ENCODE peak calls at places on chromosomes 11 and 22, in seven cellular contexts. One of them, this sample, is unnamed.

GRCh38 chr11:14502039-14502438 is 2.4 kb upstream of the COPB1 start:
- DNase-seq in testis: no peak
- DNase-seq in PC-3: no peak
- DNase-seq in fibroblast of lung: no peak
- DNase-seq in PC-9: no peak
- DNase-seq in breast epithelium: no peak
- DNase-seq in kidney: no peak
- DNase-seq in this sample: no peak

GRCh38 chr11:73950869-73951710 is at the start of gene DNAJB13:
- DNase-seq in testis: peak; percentile 71
- DNase-seq in kidney: peak; percentile 70
- DNase-seq in fibroblast of lung: peak; percentile 45
- DNase-seq in PC-3: peak; percentile 70
- DNase-seq in PC-9: peak; percentile 45
- DNase-seq in breast epithelium: no peak
- DNase-seq in this sample: peak; percentile 58

GRCh38 chr11:94271885-94272372 is 32.5 kb upstream of the IZUMO1R start:
- DNase-seq in PC-9: no peak
- DNase-seq in breast epithelium: no peak
- DNase-seq in PC-3: no peak
- DNase-seq in fibroblast of lung: no peak
- DNase-seq in kidney: no peak
- DNase-seq in testis: no peak
- DNase-seq in this sample: no peak

GRCh38 chr11:125621995-125622394 is 3.0 kb upstream of the CHEK1 start:
- DNase-seq in fibroblast of lung: peak; percentile 76
- DNase-seq in PC-3: peak; percentile 82
- DNase-seq in PC-9: no peak
- DNase-seq in kidney: no peak
- DNase-seq in testis: no peak
- DNase-seq in breast epithelium: no peak
- DNase-seq in this sample: no peak

GRCh38 chr11:11569936-11570491 is 51.8 kb downstream of the GALNT18 start:
- DNase-seq in breast epithelium: peak; percentile 24
- DNase-seq in testis: peak; percentile 75
- DNase-seq in kidney: peak; percentile 85
- DNase-seq in fibroblast of lung: peak; percentile 15
- DNase-seq in PC-3: peak; percentile 13
- DNase-seq in PC-9: no peak
- DNase-seq in this sample: peak; percentile 36

GRCh38 chr11:8640305-8640932 is 42.0 kb downstream of the TRIM66 start:
- DNase-seq in PC-3: no peak
- DNase-seq in PC-9: no peak
- DNase-seq in kidney: no peak
- DNase-seq in testis: no peak
- DNase-seq in fibroblast of lung: no peak
- DNase-seq in breast epithelium: no peak
- DNase-seq in this sample: no peak

GRCh38 chr22:38868886-38869381 is 3.1 kb downstream of the CBX6 start:
- DNase-seq in fibroblast of lung: peak; percentile 57
- DNase-seq in kidney: peak; percentile 92
- DNase-seq in PC-9: peak; percentile 81
- DNase-seq in testis: peak; percentile 88
- DNase-seq in PC-3: peak; percentile 73
- DNase-seq in breast epithelium: no peak
- DNase-seq in this sample: peak; percentile 85

GRCh38 chr11:35014352-35014751 is 97.9 kb downstream of the PDHX start:
- DNase-seq in kidney: no peak
- DNase-seq in fibroblast of lung: peak; percentile 86
- DNase-seq in PC-9: no peak
- DNase-seq in testis: no peak
- DNase-seq in PC-3: peak; percentile 38
- DNase-seq in breast epithelium: no peak
- DNase-seq in this sample: no peak

GRCh38 chr11:839875-840617 is 2.3 kb downstream of the POLR2L start:
- DNase-seq in kidney: no peak
- DNase-seq in breast epithelium: no peak
- DNase-seq in PC-3: peak; percentile 28
- DNase-seq in testis: no peak
- DNase-seq in PC-9: no peak
- DNase-seq in fibroblast of lung: no peak
- DNase-seq in this sample: peak; percentile 28

GRCh38 chr11:123239371-123240150 is 44.5 kb upstream of the CLMP start:
- DNase-seq in breast epithelium: no peak
- DNase-seq in PC-9: no peak
- DNase-seq in testis: no peak
- DNase-seq in fibroblast of lung: no peak
- DNase-seq in kidney: no peak
- DNase-seq in PC-3: peak; percentile 64
- DNase-seq in this sample: no peak

GRCh38 chr11:120354068-120354467 is 17.9 kb downstream of the ARHGEF12 start:
- DNase-seq in testis: no peak
- DNase-seq in PC-3: peak; percentile 35
- DNase-seq in kidney: no peak
- DNase-seq in PC-9: no peak
- DNase-seq in fibroblast of lung: no peak
- DNase-seq in breast epithelium: no peak
- DNase-seq in this sample: no peak

GRCh38 chr22:44172370-44173108 is 8.2 kb upstream of the PARVG start:
- DNase-seq in PC-3: no peak
- DNase-seq in PC-9: no peak
- DNase-seq in testis: peak; percentile 47
- DNase-seq in fibroblast of lung: no peak
- DNase-seq in breast epithelium: peak; percentile 58
- DNase-seq in kidney: peak; percentile 77
- DNase-seq in this sample: peak; percentile 61

GRCh38 chr11:6968816-6969215 is 42.6 kb downstream of the ZNF215 start:
- DNase-seq in PC-3: peak; percentile 19
- DNase-seq in testis: no peak
- DNase-seq in PC-9: no peak
- DNase-seq in breast epithelium: no peak
- DNase-seq in fibroblast of lung: peak; percentile 46
- DNase-seq in kidney: no peak
- DNase-seq in this sample: no peak

GRCh38 chr11:13055200-13055599 is 46.1 kb downstream of the RASSF10 start:
- DNase-seq in PC-3: no peak
- DNase-seq in fibroblast of lung: no peak
- DNase-seq in PC-9: no peak
- DNase-seq in kidney: no peak
- DNase-seq in testis: no peak
- DNase-seq in breast epithelium: no peak
- DNase-seq in this sample: no peak

GRCh38 chr11:94750319-94751215 is 17.6 kb upstream of the AMOTL1 start:
- DNase-seq in PC-3: peak; percentile 81
- DNase-seq in breast epithelium: no peak
- DNase-seq in fibroblast of lung: no peak
- DNase-seq in testis: no peak
- DNase-seq in kidney: no peak
- DNase-seq in PC-9: no peak
- DNase-seq in this sample: no peak

GRCh38 chr11:17343907-17344306 is 7.7 kb upstream of the NCR3LG1 start:
- DNase-seq in breast epithelium: no peak
- DNase-seq in PC-9: no peak
- DNase-seq in PC-3: peak; percentile 57
- DNase-seq in testis: no peak
- DNase-seq in kidney: no peak
- DNase-seq in fibroblast of lung: peak; percentile 81
- DNase-seq in this sample: no peak

GRCh38 chr11:76837696-76838421 is 22.9 kb upstream of the ACER3 start:
- DNase-seq in breast epithelium: no peak
- DNase-seq in PC-9: no peak
- DNase-seq in testis: no peak
- DNase-seq in kidney: no peak
- DNase-seq in PC-3: no peak
- DNase-seq in fibroblast of lung: no peak
- DNase-seq in this sample: no peak

GRCh38 chr11:23769214-23769613 is 727.6 kb upstream of the LUZP2 start:
- DNase-seq in fibroblast of lung: no peak
- DNase-seq in breast epithelium: no peak
- DNase-seq in PC-9: no peak
- DNase-seq in testis: no peak
- DNase-seq in PC-3: no peak
- DNase-seq in kidney: no peak
- DNase-seq in this sample: no peak

GRCh38 chr11:128737704-128738103 is 43.8 kb downstream of the FLI1 start:
- DNase-seq in PC-9: no peak
- DNase-seq in testis: no peak
- DNase-seq in PC-3: no peak
- DNase-seq in breast epithelium: no peak
- DNase-seq in kidney: no peak
- DNase-seq in fibroblast of lung: no peak
- DNase-seq in this sample: no peak

GRCh38 chr11:30585892-30586250 is 282 bp downstream of the MPPED2 start:
- DNase-seq in testis: peak; percentile 35
- DNase-seq in breast epithelium: peak; percentile 19
- DNase-seq in PC-3: no peak
- DNase-seq in kidney: peak; percentile 75
- DNase-seq in fibroblast of lung: no peak
- DNase-seq in PC-9: no peak
- DNase-seq in this sample: peak; percentile 30

GRCh38 chr11:61139391-61139790 is 21.8 kb downstream of the VPS37C start:
- DNase-seq in breast epithelium: no peak
- DNase-seq in PC-9: no peak
- DNase-seq in testis: no peak
- DNase-seq in PC-3: no peak
- DNase-seq in kidney: peak; percentile 18
- DNase-seq in fibroblast of lung: no peak
- DNase-seq in this sample: no peak

GRCh38 chr22:46738642-46738960 is 549 bp upstream of the CERK start:
- DNase-seq in fibroblast of lung: no peak
- DNase-seq in PC-3: no peak
- DNase-seq in breast epithelium: no peak
- DNase-seq in PC-9: no peak
- DNase-seq in testis: no peak
- DNase-seq in kidney: no peak
- DNase-seq in this sample: no peak

GRCh38 chr11:78564037-78564888 is 10.4 kb downstream of the NARS2 start:
- DNase-seq in PC-3: peak; percentile 91
- DNase-seq in fibroblast of lung: peak; percentile 82
- DNase-seq in PC-9: peak; percentile 38
- DNase-seq in testis: peak; percentile 63
- DNase-seq in breast epithelium: no peak
- DNase-seq in kidney: no peak
- DNase-seq in this sample: peak; percentile 38

GRCh38 chr11:60899021-60899936 is 7.1 kb downstream of the PRPF19 start:
- DNase-seq in PC-9: peak; percentile 53
- DNase-seq in kidney: no peak
- DNase-seq in testis: peak; percentile 57
- DNase-seq in PC-3: peak; percentile 89
- DNase-seq in fibroblast of lung: peak; percentile 76
- DNase-seq in breast epithelium: no peak
- DNase-seq in this sample: peak; percentile 40

GRCh38 chr11:19025799-19026406 is 34.6 kb downstream of the MRGPRX2 start:
- DNase-seq in testis: no peak
- DNase-seq in fibroblast of lung: no peak
- DNase-seq in kidney: no peak
- DNase-seq in breast epithelium: no peak
- DNase-seq in PC-9: no peak
- DNase-seq in PC-3: peak; percentile 9
- DNase-seq in this sample: peak; percentile 14

GRCh38 chr22:31313366-31314147 is 21.3 kb upstream of the PIK3IP1 start:
- DNase-seq in kidney: peak; percentile 94
- DNase-seq in breast epithelium: peak; percentile 94
- DNase-seq in testis: peak; percentile 85
- DNase-seq in PC-3: peak; percentile 83
- DNase-seq in fibroblast of lung: peak; percentile 67
- DNase-seq in PC-9: peak; percentile 84
- DNase-seq in this sample: peak; percentile 89
- TF ChIP-seq CTCF in kidney: peak; percentile 77
- TF ChIP-seq CTCF in breast epithelium: peak; percentile 92
- TF ChIP-seq CTCF in testis: peak; percentile 87
- TF ChIP-seq CTCF in PC-3: peak; percentile 83
- TF ChIP-seq CTCF in fibroblast of lung: peak; percentile 94
- TF ChIP-seq CTCF in PC-9: peak; percentile 96
- TF ChIP-seq CTCF in this sample: peak; percentile 92

GRCh38 chr11:92391866-92392265 is 167.2 kb downstream of the FAT3 start:
- DNase-seq in breast epithelium: no peak
- DNase-seq in testis: no peak
- DNase-seq in PC-9: no peak
- DNase-seq in kidney: no peak
- DNase-seq in fibroblast of lung: no peak
- DNase-seq in PC-3: no peak
- DNase-seq in this sample: no peak
- H3K4me3 ChIP-seq in breast epithelium: no peak overlapping the region
- H3K4me3 ChIP-seq in testis: no peak overlapping the region
- H3K4me3 ChIP-seq in PC-9: no peak overlapping the region
- H3K4me3 ChIP-seq in kidney: no peak overlapping the region
- H3K4me3 ChIP-seq in fibroblast of lung: no peak overlapping the region
- H3K4me3 ChIP-seq in PC-3: no peak overlapping the region
- H3K4me3 ChIP-seq in this sample: no peak overlapping the region

DNA sequence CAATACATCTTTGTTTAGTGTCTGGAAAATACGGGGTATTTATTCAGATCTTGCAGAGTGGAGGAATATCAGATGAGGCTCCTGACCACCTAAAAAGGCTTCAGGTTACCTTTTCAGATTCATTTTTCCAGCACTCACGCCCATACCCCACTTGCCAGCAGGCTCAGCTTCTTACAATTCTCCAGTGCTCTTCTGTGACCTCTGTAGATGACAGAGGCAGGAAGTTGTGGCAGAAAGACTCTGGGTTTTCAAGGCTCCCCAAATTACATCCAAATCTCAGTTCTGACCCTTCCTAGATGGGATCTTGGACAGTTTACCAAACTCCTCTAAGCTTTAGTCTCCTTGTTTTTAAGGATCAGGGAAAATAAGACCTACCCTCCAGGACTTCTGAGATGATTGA is 61.1 kb downstream of the SYTL2 start:
- DNase-seq in breast epithelium: no peak
- DNase-seq in kidney: no peak
- DNase-seq in PC-3: no peak
- DNase-seq in fibroblast of lung: no peak
- DNase-seq in PC-9: no peak
- DNase-seq in testis: no peak
- DNase-seq in this sample: no peak
- H3K4me1 ChIP-seq in breast epithelium: no peaks in the 10 kb centered on the region
- H3K4me1 ChIP-seq in kidney: no peaks in the 10 kb centered on the region
- H3K4me1 ChIP-seq in PC-3: peaks cover 50% of the 10 kb centered on the region
- H3K4me1 ChIP-seq in fibroblast of lung: peaks cover 6% of the 10 kb centered on the region
- H3K4me1 ChIP-seq in PC-9: peaks cover 2% of the 10 kb centered on the region
- H3K4me1 ChIP-seq in testis: peaks cover 3% of the 10 kb centered on the region
- H3K4me1 ChIP-seq in this sample: no peaks in the 10 kb centered on the region

DNA sequence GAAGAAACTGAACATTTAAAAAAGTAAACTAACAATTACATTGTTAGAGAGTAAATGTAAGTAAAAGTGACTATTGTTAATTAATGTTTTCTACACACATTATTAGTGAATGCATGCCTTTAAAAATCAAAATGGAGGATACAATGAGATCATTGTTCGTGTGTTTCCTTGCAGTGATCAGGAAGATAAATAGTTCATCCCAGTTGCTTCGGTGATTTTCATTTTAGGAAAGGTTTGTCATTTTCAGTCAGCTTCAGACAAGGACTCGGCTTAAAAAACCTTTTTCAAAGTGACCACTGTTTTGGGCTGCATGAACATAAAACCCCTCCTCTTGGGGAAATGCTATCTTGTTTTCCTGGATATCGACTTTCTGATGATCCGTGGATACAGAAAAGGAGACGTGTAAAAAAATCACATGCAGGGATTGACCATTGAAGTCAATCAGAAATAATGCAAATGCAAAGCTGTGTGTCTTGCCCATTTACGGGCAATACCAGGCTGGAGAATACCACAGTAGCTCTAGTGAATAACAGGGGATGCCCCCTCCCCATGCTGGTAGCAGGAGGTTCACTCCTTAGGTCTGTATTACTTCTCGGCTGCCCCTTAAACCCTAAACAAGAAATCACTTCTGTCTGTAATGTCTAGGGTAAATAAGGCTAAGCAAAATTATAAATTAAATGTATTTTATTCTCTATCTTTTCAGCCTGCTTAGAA is 146.8 kb downstream of the MAML2 start:
- DNase-seq in kidney: no peak
- DNase-seq in PC-9: no peak
- DNase-seq in breast epithelium: no peak
- DNase-seq in testis: no peak
- DNase-seq in fibroblast of lung: no peak
- DNase-seq in PC-3: no peak
- DNase-seq in this sample: no peak
- TF ChIP-seq CTCF in kidney: no peak
- TF ChIP-seq CTCF in PC-9: no peak
- TF ChIP-seq CTCF in breast epithelium: no peak
- TF ChIP-seq CTCF in testis: no peak
- TF ChIP-seq CTCF in fibroblast of lung: no peak
- TF ChIP-seq CTCF in PC-3: no peak
- TF ChIP-seq CTCF in this sample: no peak

This sample was measured in adrenal gland.